ENCODE peak calls at places on chromosomes 6 and 20, in ten cellular contexts. Z, J, F, E, W, B, D, P, Q and O are unnamed samples.

GRCh38 chr6:103680116-103680515 is 1179.6 kb downstream of the HACE1 start:
- DNase-seq in Z (no peak), J (no peak), F (no peak), E (no peak), W (no peak), B (no peak), D (no peak), P (no peak), Q (no peak), O (no peak)

GRCh38 chr6:145887969-145888368 is 73.4 kb upstream of the FBXO30 start:
- DNase-seq in Z (no peak), J (no peak), F (no peak), E (peak), W (peak), B (no peak), D (no peak), P (peak), Q (no peak), O (peak)

GRCh38 chr6:134247271-134247833 is 70.6 kb downstream of the SGK1 start:
- DNase-seq in Z (no peak), J (no peak), F (no peak), E (no peak), W (peak), B (no peak), D (no peak), P (no peak), Q (no peak), O (no peak)

GRCh38 chr20:17888044-17888443 is 80.5 kb downstream of the SNX5 start:
- DNase-seq in Z (no peak), J (no peak), F (peak), E (no peak), W (no peak), B (no peak), D (no peak), P (no peak), Q (no peak), O (no peak)

GRCh38 chr6:131900231-131900630 is 50.9 kb downstream of the CCN2 start:
- DNase-seq in Z (no peak), J (no peak), F (no peak), E (no peak), W (no peak), B (no peak), D (no peak), P (no peak), Q (no peak), O (no peak)

GRCh38 chr6:111788779-111789276 is 84.4 kb downstream of the FYN start:
- DNase-seq in Z (no peak), J (no peak), F (no peak), E (peak), W (no peak), B (no peak), D (no peak), P (no peak), Q (no peak), O (no peak)

GRCh38 chr6:75546401-75546800 is 52.8 kb upstream of the FILIP1 start:
- DNase-seq in Z (no peak), J (no peak), F (no peak), E (peak), W (no peak), B (peak), D (no peak), P (no peak), Q (no peak), O (no peak)

GRCh38 chr20:57092112-57092899 is 174.1 kb downstream of the BMP7 start:
- DNase-seq in Z (peak), J (no peak), F (peak), E (peak), W (peak), B (peak), D (peak), P (peak), Q (peak), O (no peak)

GRCh38 chr6:35735452-35735851 is 1.4 kb upstream of the ARMC12 start:
- DNase-seq in Z (no peak), J (peak), F (no peak), E (no peak), W (no peak), B (no peak), D (no peak), P (no peak), Q (no peak), O (no peak)

GRCh38 chr6:33967966-33968724 is 164.3 kb upstream of the MLN start:
- DNase-seq in Z (no peak), J (peak), F (peak), E (no peak), W (no peak), B (peak), D (peak), P (no peak), Q (peak), O (no peak)

GRCh38 chr6:159455700-159456274 is 237.3 kb downstream of the SOD2 start:
- DNase-seq in Z (no peak), J (no peak), F (no peak), E (no peak), W (no peak), B (no peak), D (no peak), P (no peak), Q (no peak), O (no peak)

GRCh38 chr20:37821691-37822655 is 81.0 kb upstream of the VSTM2L start:
- DNase-seq in Z (no peak), J (no peak), F (no peak), E (peak), W (no peak), B (no peak), D (no peak), P (no peak), Q (no peak), O (no peak)

GRCh38 chr20:61789329-61789728 is 276.4 kb downstream of the TAF4 start:
- DNase-seq in Z (no peak), J (no peak), F (no peak), E (no peak), W (no peak), B (no peak), D (no peak), P (no peak), Q (no peak), O (no peak)

GRCh38 chr20:4070323-4071176 is 55.2 kb upstream of the RNF24 start:
- DNase-seq in Z (no peak), J (no peak), F (no peak), E (no peak), W (no peak), B (no peak), D (no peak), P (no peak), Q (no peak), O (no peak)

GRCh38 chr6:21996425-21997207 is 300.2 kb downstream of the PRL start:
- DNase-seq in Z (no peak), J (no peak), F (no peak), E (peak), W (no peak), B (no peak), D (peak), P (no peak), Q (no peak), O (no peak)

GRCh38 chr6:142384455-142385332 is 82.9 kb downstream of the ADGRG6 start:
- DNase-seq in Z (no peak), J (no peak), F (no peak), E (no peak), W (no peak), B (no peak), D (no peak), P (no peak), Q (no peak), O (no peak)